ENCODE peak calls at places on chromosomes 11 and 22, in ten cellular contexts. Q is astrocyte of the spinal cord, I is uterus, X is AG04450, T is cardiac muscle cell, U is heart left ventricle, E is fibroblast of lung, G is progenitor cell of endocrine pancreas, Y is AG09319, Z is OCI-LY7. W is an unnamed sample.
A peak's percentile ranks its signal among the peaks of the same experiment; 100 is the strongest.

GRCh38 chr11:57313071-57313787 is 11.5 kb downstream of the TNKS1BP1 start:
- DNase-seq in E (no peak), Y (no peak), G (no peak), T (no peak), I (no peak), X (no peak), Z (no peak), U (peak; percentile 57), Q (no peak), W (no peak)

GRCh38 chr22:30392661-30393321 is 4.0 kb upstream of the SEC14L2 start:
- DNase-seq in X (no peak), Y (no peak), U (no peak), Z (peak; percentile 62), G (no peak), Q (no peak), E (no peak), T (no peak), I (no peak), W (no peak)

GRCh38 chr11:15378941-15379340 is 264.2 kb downstream of the INSC start:
- DNase-seq in Y (no peak), Q (no peak), U (no peak), T (no peak), X (no peak), E (no peak), Z (no peak), I (no peak), G (no peak), W (no peak)

GRCh38 chr22:17569971-17570511 is 6.7 kb downstream of the SLC25A18 start:
- DNase-seq in Q (peak; percentile 67), G (no peak), Z (no peak), E (peak; percentile 39), U (no peak), X (no peak), T (peak; percentile 34), I (peak; percentile 34), Y (no peak), W (no peak)

GRCh38 chr22:33678523-33678922 is 241.8 kb downstream of the LARGE1 start:
- DNase-seq in T (no peak), Y (no peak), X (no peak), G (no peak), I (no peak), U (no peak), Q (no peak), E (no peak), Z (no peak), W (no peak)

GRCh38 chr11:12242926-12243325 is 132.5 kb downstream of the MICAL2 start:
- DNase-seq in I (no peak), Y (no peak), Z (no peak), E (no peak), Q (no peak), G (no peak), T (no peak), U (no peak), X (no peak), W (no peak)

GRCh38 chr11:66015094-66015881 is 3.5 kb downstream of the CST6 start:
- DNase-seq in I (no peak), U (peak; percentile 57), Z (no peak), Y (no peak), E (peak; percentile 48), X (no peak), G (no peak), T (no peak), Q (peak; percentile 20), W (no peak)

GRCh38 chr22:30310881-30311771 is 15.6 kb downstream of the TBC1D10A start:
- DNase-seq in T (peak; percentile 42), Y (peak; percentile 88), I (peak; percentile 86), G (no peak), U (peak; percentile 89), E (peak; percentile 78), Q (no peak), X (no peak), Z (no peak), W (no peak)

GRCh38 chr11:47236482-47236881 is 12.1 kb downstream of the ACP2 start:
- DNase-seq in Y (no peak), X (no peak), E (peak; percentile 49), T (no peak), Z (no peak), G (no peak), U (no peak), Q (peak; percentile 28), I (no peak), W (no peak)

GRCh38 chr11:12706531-12707499 is 32.6 kb downstream of the TEAD1 start:
- DNase-seq in T (peak; percentile 50), G (no peak), I (no peak), Z (no peak), X (no peak), Y (no peak), U (peak; percentile 64), E (no peak), Q (peak; percentile 35), W (no peak)

GRCh38 chr11:38593649-38594048 is 1995.6 kb upstream of the RAG2 start:
- DNase-seq in I (no peak), U (no peak), Y (peak; percentile 25), X (peak; percentile 61), G (no peak), Q (peak; percentile 18), Z (no peak), T (no peak), E (peak; percentile 84), W (no peak)

GRCh38 chr11:86873573-86874083 is 73.3 kb downstream of the PRSS23 start:
- DNase-seq in Y (no peak), I (no peak), G (no peak), T (no peak), E (peak; percentile 9), Q (no peak), X (no peak), Z (no peak), U (no peak), W (no peak)

GRCh38 chr11:119990306-119991021 is 147.4 kb downstream of the TRIM29 start:
- DNase-seq in Y (no peak), T (no peak), I (no peak), Z (no peak), U (peak; percentile 77), G (no peak), X (no peak), E (peak; percentile 3), Q (no peak), W (no peak)

DNA sequence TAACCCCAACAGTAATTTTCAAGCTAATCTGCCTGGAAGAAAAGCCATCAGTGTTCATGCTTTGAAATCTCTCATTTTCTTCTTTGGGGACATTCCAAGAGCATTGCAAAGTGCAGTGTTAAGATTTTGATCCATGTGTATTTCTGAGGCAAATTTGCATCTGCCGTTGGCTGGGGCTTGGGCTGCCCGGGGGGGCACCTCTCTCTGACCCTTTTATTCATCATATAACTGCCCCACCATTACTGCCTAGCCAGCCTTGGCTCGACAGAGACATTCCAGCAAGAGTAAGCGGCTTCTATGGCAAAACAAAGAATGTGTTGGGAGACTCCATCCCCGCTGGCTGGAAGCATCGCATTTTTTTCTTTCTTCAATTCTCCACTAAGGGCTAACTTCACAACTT is 483.5 kb downstream of the BRD1 start:
- DNase-seq in Z (no peak), X (no peak), Q (no peak), I (no peak), U (no peak), Y (no peak), G (no peak), E (no peak), T (no peak), W (no peak)
- TF ChIP-seq CTCF in Z (no peak), X (no peak), Q (no peak), I (no peak), U (no peak), Y (no peak), G (no peak), E (no peak), T (no peak), W (no peak)

DNA sequence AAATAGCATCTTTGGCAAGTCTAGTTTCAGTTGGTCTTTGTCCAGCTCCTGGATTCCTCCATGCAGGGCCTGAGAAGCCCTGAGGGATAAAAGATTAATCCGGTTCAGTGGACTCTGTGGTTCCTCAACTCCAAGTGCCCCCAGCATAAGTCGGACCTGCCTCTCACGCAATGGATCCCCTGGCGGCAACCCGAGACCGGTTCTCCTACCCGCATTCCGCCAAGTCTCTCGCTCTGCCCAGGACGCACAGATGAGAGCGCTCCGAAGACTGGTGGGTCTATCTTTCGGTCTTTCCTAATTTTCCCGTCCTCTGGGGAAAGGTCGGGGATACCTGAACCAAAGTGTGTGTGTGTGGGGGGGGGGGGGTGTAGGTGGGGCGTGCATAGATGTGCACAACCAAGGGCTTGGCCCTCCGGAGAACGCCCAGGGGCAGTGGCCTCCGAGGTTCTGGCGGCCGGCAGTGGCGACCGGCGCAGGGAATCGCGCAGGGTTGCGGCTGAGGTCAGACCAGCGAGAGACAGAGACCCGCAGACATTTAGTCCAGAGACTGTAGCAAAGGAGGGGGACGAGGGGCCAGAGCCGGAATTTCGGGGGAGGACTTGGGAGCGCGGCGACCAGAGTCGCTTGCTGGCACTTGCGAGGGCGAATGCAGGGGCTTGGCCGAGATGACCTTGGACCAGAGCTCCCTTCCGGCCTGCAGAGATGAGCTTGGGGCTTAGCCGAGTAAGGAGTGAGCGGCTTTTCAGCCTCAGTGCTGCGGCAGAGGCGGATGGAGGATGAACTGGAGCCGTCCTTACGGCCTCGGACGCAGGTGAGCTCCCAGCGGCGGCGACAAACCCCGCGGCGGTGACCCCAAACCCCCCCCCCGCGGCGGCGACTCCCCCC is 712 bp upstream of the SLC2A11 start:
- DNase-seq in G (peak; percentile 41), E (peak; percentile 64), T (peak; percentile 63), Z (peak; percentile 47), I (no peak), Y (peak; percentile 44), U (peak; percentile 61), Q (peak; percentile 24), X (no peak), W (peak; percentile 53)
- TF ChIP-seq CTCF in G (peak; percentile 33), E (no peak), T (no peak), Z (no peak), I (no peak), Y (peak; percentile 4), U (no peak), Q (no peak), X (peak; percentile 36), W (peak; percentile 31)

GRCh38 chr11:71370895-71371673 is 77.1 kb downstream of the DHCR7 start:
- DNase-seq in T (no peak), X (no peak), Q (no peak), Y (no peak), Z (peak; percentile 67), U (no peak), G (no peak), E (no peak), I (no peak), W (no peak)
- TF ChIP-seq CTCF in T (no peak), X (no peak), Q (no peak), Y (no peak), Z (peak; percentile 87), U (no peak), G (no peak), E (no peak), I (no peak), W (no peak)

GRCh38 chr22:36423461-36424404 is 36.0 kb upstream of the MYH9 start:
- DNase-seq in T (no peak), Y (peak; percentile 29), U (no peak), G (no peak), Z (no peak), Q (no peak), E (peak; percentile 66), I (no peak), X (peak; percentile 60), W (no peak)
- TF ChIP-seq CTCF in T (no peak), Y (no peak), U (no peak), G (no peak), Z (no peak), Q (no peak), E (no peak), I (no peak), X (no peak), W (no peak)

W was measured in neural crest cell.